ENCODE peak calls at places on chromosome 11, in four cellular contexts. T is NCI-H2171 treated with DMSO at 0.1 percent for 48 hours, D is hepatocyte, Z is NCI-H2107. R is an unnamed sample.

GRCh38 chr11:119902656-119903181 is 173.7 kb upstream of the NECTIN1 start:
- DNase-seq in T (no peak), D (no peak), Z (no peak), R (peak)

GRCh38 chr11:101582242-101583052 is 1.4 kb downstream of the TRPC6 start:
- DNase-seq in T (no peak), D (peak), Z (no peak), R (no peak)

GRCh38 chr11:2771758-2772466 is 72.1 kb upstream of the KCNQ1OT1 start:
- DNase-seq in T (peak), D (no peak), Z (no peak), R (peak)

GRCh38 chr11:114132944-114133394 is 73.5 kb downstream of the ZBTB16 start:
- DNase-seq in T (no peak), D (no peak), Z (no peak), R (no peak)

GRCh38 chr11:115185507-115185906 is 318.7 kb downstream of the CADM1 start:
- DNase-seq in T (no peak), D (no peak), Z (no peak), R (no peak)

GRCh38 chr11:44497995-44498394 is 67.5 kb upstream of the CD82 start:
- DNase-seq in T (no peak), D (no peak), Z (no peak), R (no peak)

GRCh38 chr11:72786305-72787261 is 7.3 kb downstream of the STARD10 start:
- DNase-seq in T (no peak), D (peak), Z (no peak), R (peak)

GRCh38 chr11:29260939-29261705 is 755.7 kb downstream of the KCNA4 start:
- DNase-seq in T (peak), D (peak), Z (no peak), R (no peak)

GRCh38 chr11:15835705-15836411 is 520.5 kb downstream of the SOX6 start:
- DNase-seq in T (no peak), D (no peak), Z (no peak), R (no peak)

GRCh38 chr11:117989351-117990102 is 3.3 kb downstream of the IL10RA start:
- DNase-seq in T (no peak), D (no peak), Z (no peak), R (no peak)

GRCh38 chr11:63817758-63818498 is 4.7 kb downstream of the SPINDOC start:
- DNase-seq in T (no peak), D (no peak), Z (no peak), R (no peak)

GRCh38 chr11:10087186-10087585 is 206.8 kb downstream of the SBF2 start:
- DNase-seq in T (no peak), D (no peak), Z (no peak), R (no peak)

GRCh38 chr11:35354644-35355043 is 64.7 kb downstream of the SLC1A2 start:
- DNase-seq in T (no peak), D (no peak), Z (no peak), R (no peak)

GRCh38 chr11:131546218-131546895 is 175.9 kb downstream of the NTM start:
- DNase-seq in T (no peak), D (no peak), Z (no peak), R (no peak)

GRCh38 chr11:68961245-68961644 is 19.5 kb downstream of the MRGPRD start:
- DNase-seq in T (no peak), D (no peak), Z (no peak), R (no peak)

GRCh38 chr11:122646549-122647340 is 8.8 kb upstream of the UBASH3B start:
- DNase-seq in T (no peak), D (no peak), Z (no peak), R (no peak)

GRCh38 chr11:120203626-120204025 is 7.2 kb upstream of the OAF start:
- DNase-seq in T (no peak), D (no peak), Z (no peak), R (no peak)

GRCh38 chr11:17739945-17740338 is 5.4 kb downstream of the KCNC1 start:
- DNase-seq in T (no peak), D (no peak), Z (no peak), R (no peak)

GRCh38 chr11:72589802-72590761 is 84.1 kb downstream of the PDE2A start:
- DNase-seq in T (no peak), D (peak), Z (no peak), R (peak)

GRCh38 chr11:47001666-47002285 is 65.2 kb downstream of the CSTPP1 start:
- DNase-seq in T (no peak), D (no peak), Z (no peak), R (peak)

GRCh38 chr11:61496602-61497400 is 11.7 kb upstream of the LRRC10B start:
- DNase-seq in T (peak), D (no peak), Z (no peak), R (no peak)

GRCh38 chr11:70826541-70826943 is 425.8 kb downstream of the SHANK2 start:
- DNase-seq in T (peak), D (peak), Z (peak), R (peak)

GRCh38 chr11:68043349-68044144 is 4.7 kb downstream of the TCIRG1 start:
- DNase-seq in T (peak), D (peak), Z (peak), R (peak)

GRCh38 chr11:37861671-37862070 is 1263.6 kb upstream of the RAG2 start:
- DNase-seq in T (no peak), D (no peak), Z (no peak), R (peak)

R was measured in NCI-H69.